ENCODE peak calls at places on chromosomes 3 and 15, in nine cellular contexts. E is cardiac muscle cell, G is pancreas, P is colonic mucosa, J is IMR-90, D is upper lobe of right lung, F is AG09309, L is PC-3, U is A549. V is an unnamed sample.

GRCh38 chr3:17412950-17413530 is 329.4 kb downstream of the TBC1D5 start:
- DNase-seq in E (peak; percentile 83), G (no peak), P (peak; percentile 22), J (peak; percentile 64), D (no peak), F (no peak), L (peak; percentile 82), U (peak; percentile 27), V (peak; percentile 76)

GRCh38 chr15:85621096-85621495 is 173.6 kb downstream of the KLHL25 start:
- DNase-seq in E (no peak), G (no peak), P (no peak), J (no peak), D (no peak), F (no peak), L (no peak), U (no peak), V (no peak)

GRCh38 chr15:52528465-52529288 is at the start of gene MYO5A:
- DNase-seq in E (peak; percentile 82), G (peak; percentile 66), P (peak; percentile 60), J (peak; percentile 71), D (peak; percentile 88), F (peak; percentile 18), L (peak; percentile 63), U (peak; percentile 85), V (peak; percentile 62)

GRCh38 chr3:29758108-29759020 is 477.5 kb downstream of the RBMS3 start:
- DNase-seq in E (no peak), G (no peak), P (no peak), J (peak; percentile 85), D (no peak), F (peak; percentile 80), L (peak; percentile 24), U (no peak), V (peak; percentile 92)

GRCh38 chr15:63250312-63250965 is 27.0 kb upstream of the APH1B start:
- DNase-seq in E (no peak), G (no peak), P (no peak), J (peak; percentile 98), D (no peak), F (peak; percentile 96), L (peak; percentile 92), U (no peak), V (peak; percentile 85)

GRCh38 chr15:75578206-75578947 is 738 bp downstream of the PTPN9 start:
- DNase-seq in E (peak; percentile 52), G (no peak), P (peak; percentile 50), J (no peak), D (peak; percentile 74), F (no peak), L (peak; percentile 22), U (no peak), V (no peak)

GRCh38 chr3:138726966-138727365 is 107.8 kb downstream of the PIK3CB start:
- DNase-seq in E (no peak), G (no peak), P (no peak), J (peak; percentile 58), D (no peak), F (no peak), L (no peak), U (no peak), V (peak; percentile 16)

GRCh38 chr3:114213262-114213668 is 24.1 kb downstream of the ZNF80 start:
- DNase-seq in E (no peak), G (no peak), P (no peak), J (peak; percentile 54), D (no peak), F (no peak), L (no peak), U (no peak), V (no peak)

GRCh38 chr3:32018723-32019564 is 37.4 kb downstream of the ZNF860 start:
- DNase-seq in E (peak; percentile 61), G (no peak), P (no peak), J (peak; percentile 57), D (no peak), F (peak; percentile 18), L (peak; percentile 78), U (peak; percentile 70), V (peak; percentile 66)

GRCh38 chr3:17158941-17159682 is 274.4 kb downstream of the PLCL2 start:
- DNase-seq in E (peak; percentile 45), G (no peak), P (no peak), J (peak; percentile 12), D (no peak), F (no peak), L (peak; percentile 28), U (no peak), V (peak; percentile 52)

GRCh38 chr3:100553618-100554372 is 55.6 kb upstream of the ADGRG7 start:
- DNase-seq in E (no peak), G (no peak), P (no peak), J (no peak), D (no peak), F (no peak), L (peak; percentile 68), U (no peak), V (no peak)

GRCh38 chr3:184231671-184232070 is 2.3 kb downstream of the VWA5B2 start:
- DNase-seq in E (no peak), G (no peak), P (no peak), J (no peak), D (no peak), F (no peak), L (no peak), U (no peak), V (no peak)

GRCh38 chr3:111594205-111594604 is 941 bp downstream of the ZBED2 start:
- DNase-seq in E (no peak), G (no peak), P (no peak), J (peak; percentile 91), D (no peak), F (peak; percentile 25), L (peak; percentile 93), U (no peak), V (peak; percentile 90)

GRCh38 chr3:3196148-3196861 is 16.8 kb upstream of the CRBN start:
- DNase-seq in E (peak; percentile 42), G (no peak), P (no peak), J (no peak), D (no peak), F (no peak), L (peak; percentile 49), U (peak; percentile 13), V (peak; percentile 24)

GRCh38 chr3:37912052-37912733 is 50.5 kb downstream of the CTDSPL start:
- DNase-seq in E (no peak), G (no peak), P (no peak), J (no peak), D (peak; percentile 67), F (no peak), L (no peak), U (no peak), V (peak; percentile 54)

GRCh38 chr15:47588968-47589367 is 128.3 kb upstream of the SEMA6D start:
- DNase-seq in E (no peak), G (no peak), P (no peak), J (no peak), D (no peak), F (no peak), L (no peak), U (no peak), V (no peak)
- TF ChIP-seq CTCF in E (no peak), G (no peak), P (no peak), J (peak; percentile 7), D (no peak), F (no peak), L (peak; percentile 24), U (no peak), V (no peak)

GRCh38 chr3:169667380-169667671 is 3.8 kb upstream of the MECOM start:
- DNase-seq in E (no peak), G (no peak), P (no peak), J (no peak), D (no peak), F (no peak), L (no peak), U (no peak), V (no peak)

GRCh38 chr3:169669816-169670215 is 6.3 kb upstream of the MECOM start:
- DNase-seq in E (no peak), G (no peak), P (no peak), J (no peak), D (no peak), F (no peak), L (no peak), U (no peak), V (no peak)

GRCh38 chr3:169667710-169668080 is 4.2 kb upstream of the MECOM start:
- DNase-seq in E (no peak), G (no peak), P (no peak), J (no peak), D (no peak), F (no peak), L (no peak), U (no peak), V (no peak)

GRCh38 chr3:169668957-169669681 is 5.6 kb upstream of the MECOM start:
- DNase-seq in E (peak; percentile 88), G (peak; percentile 92), P (peak; percentile 83), J (peak; percentile 50), D (peak; percentile 94), F (no peak), L (peak; percentile 86), U (peak; percentile 55), V (peak; percentile 58)

GRCh38 chr3:169668081-169668956 is 4.8 kb upstream of the MECOM start:
- DNase-seq in E (peak; percentile 67), G (peak; percentile 57), P (peak; percentile 57), J (peak; percentile 18), D (peak; percentile 79), F (no peak), L (peak; percentile 47), U (no peak), V (peak; percentile 53)
- H3K4me3 ChIP-seq in E (peak overlapping the region; percentile 41), G (peak overlapping the region; percentile 35), P (peak overlapping the region; percentile 41), J (peak overlapping the region; percentile 41), D (peak overlapping the region; percentile 41), F (peak overlapping the region; percentile 40), L (peak overlapping the region; percentile 75), U (peak overlapping the region; percentile 34), V (peak overlapping the region; percentile 55)

DNA sequence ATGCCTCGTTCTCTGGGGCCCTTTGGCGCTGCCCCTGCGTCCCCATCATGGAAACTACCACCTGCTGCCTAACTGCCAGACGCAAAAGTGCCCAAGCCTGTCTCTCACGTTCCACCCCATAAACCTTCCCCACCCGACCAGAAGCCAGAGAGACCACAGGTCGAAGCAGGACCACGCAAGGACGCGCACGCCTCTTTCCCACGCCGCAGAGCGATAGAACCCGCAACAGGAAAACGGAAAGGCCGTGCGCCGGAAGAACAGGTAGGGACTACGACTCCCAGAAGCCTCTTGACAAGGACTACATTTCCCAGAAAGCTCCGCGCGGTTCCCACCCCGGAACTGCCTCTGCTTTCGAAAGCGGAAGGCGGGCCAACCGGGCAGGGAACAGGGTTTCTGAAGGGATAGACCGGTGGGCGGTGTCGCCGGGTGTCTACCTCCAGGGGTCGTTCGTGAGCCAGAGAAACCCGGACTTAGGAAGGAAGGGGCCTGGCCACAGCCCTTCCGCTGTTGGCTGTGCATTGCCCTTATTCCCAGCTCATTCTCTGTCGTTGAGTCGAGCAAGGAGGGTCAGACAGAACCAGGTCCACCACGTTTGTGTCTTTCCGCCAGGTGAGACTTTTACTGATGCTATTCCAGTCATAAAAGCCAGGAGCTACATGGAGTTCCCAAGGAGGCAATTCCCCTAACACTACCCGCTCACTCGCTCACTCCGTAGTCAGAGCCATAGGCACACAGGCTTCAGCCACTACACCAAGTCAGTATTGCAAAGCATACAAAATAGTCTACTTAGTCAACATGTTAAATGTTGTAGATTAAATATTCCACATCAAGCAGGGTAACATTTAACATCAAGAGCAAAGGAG is 56.6 kb upstream of the ZBTB38 start:
- DNase-seq in E (peak; percentile 98), G (peak; percentile 99), P (peak; percentile 100), J (peak; percentile 98), D (peak; percentile 98), F (peak; percentile 91), L (peak; percentile 95), U (peak; percentile 97), V (peak; percentile 93)
- TF ChIP-seq CTCF in E (peak; percentile 73), G (peak; percentile 69), P (peak; percentile 86), J (peak; percentile 90), D (peak; percentile 75), F (peak; percentile 82), L (peak; percentile 68), U (peak; percentile 85), V (peak; percentile 84)

GRCh38 chr3:71784201-71784913 is 591 bp downstream of the PROK2 start:
- DNase-seq in E (peak; percentile 8), G (no peak), P (no peak), J (no peak), D (no peak), F (no peak), L (no peak), U (no peak), V (no peak)
- H3K4me3 ChIP-seq in E (peak overlapping the region; percentile 40), G (peak overlapping the region; percentile 19), P (peak overlapping the region; percentile 31), J (no peak overlapping the region), D (peak overlapping the region; percentile 27), F (no peak overlapping the region), L (no peak overlapping the region), U (peak overlapping the region; percentile 54), V (no peak overlapping the region)